ENCODE peak calls at places on chromosomes 3 and 15, in nine cellular contexts. F, E, G, J, V, H, L, D and Y are unnamed samples.

GRCh38 chr3:119774419-119774818 is 7.5 kb upstream of the NR1I2 start:
- DNase-seq in L (no peak), J (no peak), F (no peak), H (no peak), D (no peak), E (no peak), V (no peak), G (peak; percentile 39), Y (peak; percentile 40)

GRCh38 chr3:41118461-41119385 is 80.6 kb upstream of the CTNNB1 start:
- DNase-seq in E (no peak), H (no peak), G (no peak), D (no peak), V (no peak), L (no peak), J (peak; percentile 34), F (no peak), Y (no peak)

GRCh38 chr3:73453676-73454075 is 171.1 kb downstream of the PDZRN3 start:
- DNase-seq in D (no peak), G (no peak), L (no peak), F (no peak), E (no peak), H (no peak), J (no peak), V (no peak), Y (no peak)

GRCh38 chr3:42590989-42591756 is 513 bp downstream of the SS18L2 start:
- DNase-seq in H (no peak), E (no peak), J (peak; percentile 61), F (no peak), L (no peak), G (no peak), V (peak; percentile 11), D (no peak), Y (no peak)

GRCh38 chr3:35946121-35946856 is 307.0 kb downstream of the ARPP21 start:
- DNase-seq in G (no peak), J (no peak), V (no peak), L (no peak), E (no peak), D (no peak), H (no peak), F (no peak), Y (peak; percentile 5)

GRCh38 chr3:5010706-5011554 is 31.7 kb downstream of the BHLHE40 start:
- DNase-seq in H (no peak), L (no peak), F (no peak), J (peak; percentile 39), D (no peak), V (no peak), G (no peak), E (no peak), Y (no peak)

GRCh38 chr15:74179101-74179841 is 5.8 kb downstream of the ISLR start:
- DNase-seq in F (peak; percentile 71), V (peak; percentile 78), H (peak; percentile 78), G (no peak), L (no peak), J (no peak), D (no peak), E (no peak), Y (no peak)

GRCh38 chr15:85865070-85865684 is 70.5 kb upstream of the KLHL25 start:
- DNase-seq in J (peak; percentile 90), G (peak; percentile 19), D (peak; percentile 56), H (no peak), E (peak; percentile 30), F (no peak), L (no peak), V (peak; percentile 22), Y (peak; percentile 35)

GRCh38 chr3:183815565-183815943 is 9.8 kb downstream of the MAP6D1 start:
- DNase-seq in D (no peak), G (peak; percentile 36), H (no peak), J (no peak), F (no peak), V (no peak), L (no peak), E (no peak), Y (no peak)

GRCh38 chr15:73322665-73323373 is 45.9 kb downstream of the HCN4 start:
- DNase-seq in H (no peak), L (no peak), V (no peak), E (no peak), F (no peak), D (no peak), G (no peak), J (peak; percentile 20), Y (no peak)

GRCh38 chr3:127671523-127672428 is 976 bp upstream of the ABTB1 start:
- DNase-seq in J (peak; percentile 53), E (no peak), D (no peak), G (peak; percentile 60), H (peak; percentile 23), V (no peak), L (peak; percentile 13), F (no peak), Y (peak; percentile 49)

GRCh38 chr15:90860942-90861675 is 7.3 kb upstream of the FURIN start:
- DNase-seq in J (no peak), H (no peak), G (no peak), F (no peak), D (no peak), E (no peak), L (no peak), V (no peak), Y (no peak)

GRCh38 chr15:85642693-85643058 is 152.0 kb downstream of the KLHL25 start:
- DNase-seq in F (no peak), J (no peak), G (no peak), L (no peak), D (no peak), E (no peak), H (peak; percentile 64), V (peak; percentile 85), Y (no peak)

DNA sequence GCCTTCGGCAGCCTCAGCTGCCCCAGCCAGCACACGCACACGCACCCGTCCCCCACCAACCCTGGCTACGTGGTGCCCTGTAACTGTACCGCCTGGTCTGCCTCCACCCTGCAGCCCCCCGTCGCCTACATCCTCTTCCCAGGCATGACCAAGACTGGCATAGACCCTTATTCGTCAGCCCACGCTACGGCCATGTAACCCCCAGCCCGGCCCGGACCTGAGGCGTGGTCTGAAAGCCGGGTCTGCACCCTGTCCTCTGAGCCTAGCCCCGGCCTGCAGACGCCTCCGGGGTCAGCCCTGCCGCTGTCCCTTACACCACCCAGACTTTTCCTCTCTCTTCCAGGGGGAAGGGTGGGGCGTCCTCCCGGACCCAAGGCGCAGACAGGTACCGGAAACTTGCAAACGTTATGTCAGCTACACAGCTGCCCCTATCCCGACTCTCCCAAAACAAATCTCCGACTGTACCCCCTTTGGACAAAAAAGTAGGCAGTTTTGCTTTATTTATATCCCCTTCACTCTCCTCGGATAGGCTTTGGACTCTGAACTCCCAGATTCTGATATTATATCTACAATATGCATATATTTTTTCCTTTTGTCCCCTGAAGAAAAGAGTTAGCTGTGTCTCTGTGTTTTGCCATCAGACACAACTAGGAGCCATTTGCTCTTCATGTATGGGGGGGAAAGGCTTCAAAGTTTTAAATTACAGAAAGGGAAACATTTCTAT is 1.4 kb downstream of the SOX14 start:
- DNase-seq in V (no peak), L (no peak), D (no peak), G (peak; percentile 16), H (no peak), F (no peak), J (peak; percentile 69), E (no peak), Y (peak; percentile 8)
- TF ChIP-seq CTCF in V (no peak), L (no peak), D (no peak), G (no peak), H (no peak), F (no peak), J (no peak), E (no peak), Y (no peak)

GRCh38 chr15:25724899-25725298 is 138.2 kb downstream of the ATP10A start:
- DNase-seq in E (no peak), D (no peak), H (no peak), F (no peak), J (peak; percentile 12), L (no peak), G (no peak), V (no peak), Y (no peak)

GRCh38 chr15:25728816-25729215 is 134.3 kb downstream of the ATP10A start:
- DNase-seq in F (peak; percentile 10), V (no peak), D (no peak), G (no peak), J (no peak), E (no peak), L (no peak), H (no peak), Y (no peak)

GRCh38 chr15:25727867-25728600 is 135.1 kb downstream of the ATP10A start:
- DNase-seq in E (no peak), H (no peak), G (no peak), F (peak; percentile 4), V (no peak), L (no peak), J (no peak), D (no peak), Y (no peak)

GRCh38 chr15:25725758-25726157 is 137.4 kb downstream of the ATP10A start:
- DNase-seq in F (peak; percentile 4), L (no peak), G (no peak), V (no peak), D (no peak), H (no peak), E (no peak), J (peak; percentile 8), Y (no peak)

DNA sequence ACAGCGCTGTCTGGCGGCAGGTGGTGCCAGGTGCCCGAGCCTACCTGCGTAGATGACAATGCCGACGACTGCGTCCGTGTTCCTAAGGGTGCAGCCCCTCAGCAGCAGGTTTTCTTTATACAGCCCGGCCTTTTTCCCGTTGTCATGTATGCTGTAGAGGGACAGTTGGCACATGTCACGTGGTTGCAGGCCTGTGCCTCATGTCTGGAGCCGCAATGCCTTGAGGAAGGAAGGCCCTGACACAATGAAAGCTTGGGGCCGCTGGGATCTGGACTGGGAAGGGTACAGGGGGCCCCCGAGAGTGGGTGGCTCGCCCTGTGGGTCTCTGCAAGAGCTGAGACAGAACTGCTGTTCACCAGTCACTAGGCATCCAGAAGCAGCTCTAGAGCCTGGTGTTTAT is 136.0 kb downstream of the ATP10A start:
- DNase-seq in G (no peak), D (no peak), L (no peak), V (no peak), H (no peak), J (no peak), E (no peak), F (peak; percentile 3), Y (no peak)
- TF ChIP-seq CTCF in G (no peak), D (no peak), L (no peak), V (no peak), H (no peak), J (no peak), E (no peak), F (no peak), Y (no peak)

GRCh38 chr3:32340039-32340438 is 51.6 kb upstream of the CMTM7 start:
- DNase-seq in J (peak; percentile 73), G (peak; percentile 52), D (peak; percentile 50), E (no peak), L (peak; percentile 18), F (no peak), V (peak; percentile 17), H (no peak), Y (peak; percentile 54)
- TF ChIP-seq CTCF in J (peak; percentile 79), G (peak; percentile 14), D (peak; percentile 61), E (peak; percentile 64), L (peak; percentile 64), F (peak; percentile 28), V (peak; percentile 53), H (peak; percentile 71), Y (peak; percentile 61)

DNA sequence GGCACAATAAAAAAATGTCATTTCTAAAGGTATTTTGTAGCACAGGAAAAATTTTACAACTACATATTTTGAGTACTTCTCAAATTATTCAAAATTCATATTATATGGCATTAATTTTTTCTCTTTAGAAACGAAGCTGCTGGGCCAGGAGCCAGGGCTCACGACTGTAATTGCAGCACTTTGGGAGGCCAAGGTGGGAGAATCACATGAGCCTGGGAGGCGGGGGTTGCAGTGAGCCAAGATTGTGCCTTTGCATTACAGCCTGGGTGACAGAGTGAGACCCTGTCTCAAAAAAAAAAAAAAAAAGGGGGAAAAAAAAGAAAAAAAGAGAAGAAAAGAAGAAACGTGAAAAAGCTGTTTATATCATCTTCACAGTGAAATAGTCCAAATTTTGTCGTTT is 62.0 kb downstream of the CADM2 start:
- DNase-seq in H (no peak), D (no peak), E (no peak), L (no peak), J (peak; percentile 61), G (no peak), F (no peak), V (no peak), Y (no peak)
- TF ChIP-seq CTCF in H (no peak), D (no peak), E (no peak), L (no peak), J (no peak), G (no peak), F (no peak), V (no peak), Y (no peak)